ENCODE peak calls at places on chromosomes 11 and 22, in six cellular contexts. A is colonic mucosa, O is nephron progenitor cell, K is progenitor cell of endocrine pancreas, R is BJ, E is WTC11. C is an unnamed sample.

GRCh38 chr11:1755344-1756023 is 5.1 kb upstream of the IFITM10 start:
- DNase-seq in A (no peak), O (no peak), K (no peak), R (no peak), E (no peak), C (no peak)

GRCh38 chr11:27266125-27266524 is 96.9 kb downstream of the CCDC34 start:
- DNase-seq in A (no peak), O (no peak), K (no peak), R (no peak), E (no peak), C (no peak)

GRCh38 chr11:97367406-97368083 is 977.7 kb downstream of the JRKL start:
- DNase-seq in A (no peak), O (no peak), K (no peak), R (no peak), E (no peak), C (no peak)

GRCh38 chr11:32173435-32173834 is 82.6 kb downstream of the RCN1 start:
- DNase-seq in A (peak; percentile 49), O (peak; percentile 67), K (peak; percentile 48), R (no peak), E (peak; percentile 77), C (peak; percentile 36)

GRCh38 chr11:134065381-134065780 is 3.5 kb upstream of the JAM3 start:
- DNase-seq in A (no peak), O (no peak), K (no peak), R (no peak), E (no peak), C (no peak)

GRCh38 chr11:6979365-6979764 is 40.8 kb downstream of the ZNF214 start:
- DNase-seq in A (no peak), O (no peak), K (no peak), R (peak; percentile 43), E (no peak), C (no peak)

GRCh38 chr11:133162228-133162627 is 370.1 kb downstream of the OPCML start:
- DNase-seq in A (peak; percentile 26), O (no peak), K (no peak), R (no peak), E (no peak), C (no peak)

GRCh38 chr11:122717264-122717867 is 61.8 kb downstream of the UBASH3B start:
- DNase-seq in A (peak; percentile 28), O (no peak), K (no peak), R (no peak), E (no peak), C (no peak)

GRCh38 chr22:50281957-50282356 is 11.8 kb upstream of the MAPK11 start:
- DNase-seq in A (no peak), O (no peak), K (no peak), R (no peak), E (no peak), C (no peak)

GRCh38 chr11:96279421-96280290 is 63.3 kb downstream of the MAML2 start:
- DNase-seq in A (peak; percentile 46), O (no peak), K (no peak), R (no peak), E (no peak), C (no peak)

GRCh38 chr22:46663436-46664100 is 43.4 kb downstream of the GRAMD4 start:
- DNase-seq in A (no peak), O (no peak), K (no peak), R (no peak), E (no peak), C (no peak)

GRCh38 chr22:46664301-46664855 is 44.2 kb downstream of the GRAMD4 start:
- DNase-seq in A (no peak), O (no peak), K (no peak), R (no peak), E (no peak), C (no peak)

GRCh38 chr22:46666577-46667244 is 46.5 kb downstream of the GRAMD4 start:
- DNase-seq in A (no peak), O (no peak), K (no peak), R (no peak), E (no peak), C (no peak)

GRCh38 chr22:46665751-46666280 is 45.6 kb downstream of the GRAMD4 start:
- DNase-seq in A (no peak), O (no peak), K (no peak), R (no peak), E (no peak), C (no peak)

GRCh38 chr22:46665151-46665695 is 45.0 kb downstream of the GRAMD4 start:
- DNase-seq in A (no peak), O (no peak), K (no peak), R (no peak), E (no peak), C (no peak)
- TF ChIP-seq CTCF in A (no peak), O (no peak), K (no peak), R (no peak), E (no peak), C (no peak)

GRCh38 chr11:22920939-22921565 is 60.8 kb upstream of the CCDC179 start:
- DNase-seq in A (peak; percentile 23), O (peak; percentile 29), K (peak; percentile 10), R (peak; percentile 3), E (peak; percentile 21), C (peak; percentile 8)
- TF ChIP-seq CTCF in A (peak; percentile 37), O (peak; percentile 75), K (peak; percentile 84), R (peak; percentile 77), E (no peak), C (peak; percentile 81)

GRCh38 chr11:66835762-66836405 is 7.4 kb upstream of the RCE1 start:
- DNase-seq in A (no peak), O (no peak), K (no peak), R (no peak), E (no peak), C (peak; percentile 62)

GRCh38 chr11:66834943-66835342 is 8.3 kb upstream of the RCE1 start:
- DNase-seq in A (no peak), O (no peak), K (no peak), R (no peak), E (no peak), C (no peak)

DNA sequence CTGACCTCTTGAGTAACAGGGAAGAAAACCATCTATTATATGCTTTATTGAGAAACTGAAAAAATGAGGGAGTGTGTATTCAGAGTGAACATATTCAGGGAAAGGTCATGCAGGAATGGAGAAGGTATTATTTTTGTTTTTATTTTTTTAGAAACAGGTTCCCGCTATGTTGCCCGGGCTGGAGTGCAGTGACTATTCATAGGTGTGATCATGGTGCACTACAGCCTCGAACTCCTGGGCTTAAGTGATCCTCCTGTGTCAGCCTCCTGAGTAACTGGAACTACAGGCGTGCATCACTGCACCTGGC is 8.7 kb upstream of the RCE1 start:
- DNase-seq in A (no peak), O (no peak), K (no peak), R (no peak), E (no peak), C (no peak)
- TF ChIP-seq CTCF in A (no peak), O (peak; percentile 5), K (no peak), R (no peak), E (no peak), C (no peak)

DNA sequence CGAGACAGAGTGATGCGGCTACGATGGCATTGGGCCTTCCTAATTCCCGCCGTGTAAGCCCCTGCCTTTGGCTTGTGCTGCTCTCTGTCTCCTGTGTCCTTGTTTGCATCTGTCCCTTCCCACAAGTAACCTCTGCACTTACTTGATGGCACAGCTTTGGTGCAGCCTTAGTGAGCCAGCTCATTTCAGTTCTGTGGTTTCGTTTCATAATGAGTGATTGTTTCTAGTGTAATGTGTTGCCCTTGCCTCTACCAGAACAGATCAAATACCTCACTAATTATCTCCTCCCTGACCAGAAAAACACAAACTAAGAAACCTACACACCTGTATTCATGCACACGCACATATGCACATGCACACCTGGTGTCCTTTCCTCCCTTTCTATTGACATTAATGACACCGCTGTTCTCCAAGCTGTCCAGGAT is 58.8 kb downstream of the GRK3 start:
- DNase-seq in A (no peak), O (no peak), K (no peak), R (no peak), E (no peak), C (no peak)
- TF ChIP-seq CTCF in A (no peak), O (no peak), K (no peak), R (no peak), E (no peak), C (no peak)

GRCh38 chr11:110747531-110747930 is 35.3 kb upstream of the ARHGAP20 start:
- DNase-seq in A (no peak), O (no peak), K (no peak), R (no peak), E (no peak), C (no peak)

GRCh38 chr11:110755961-110756360 is 43.7 kb upstream of the ARHGAP20 start:
- DNase-seq in A (no peak), O (no peak), K (no peak), R (no peak), E (no peak), C (no peak)

GRCh38 chr11:110752890-110753289 is 40.7 kb upstream of the ARHGAP20 start:
- DNase-seq in A (no peak), O (no peak), K (no peak), R (no peak), E (no peak), C (no peak)

GRCh38 chr11:110750100-110750499 is 37.9 kb upstream of the ARHGAP20 start:
- DNase-seq in A (no peak), O (no peak), K (no peak), R (no peak), E (no peak), C (no peak)
- TF ChIP-seq CTCF in A (no peak), O (no peak), K (no peak), R (no peak), E (no peak), C (no peak)

GRCh38 chr11:38019072-38019775 is 1421.2 kb upstream of the RAG2 start:
- DNase-seq in A (no peak), O (no peak), K (no peak), R (no peak), E (peak; percentile 10), C (no peak)
- TF ChIP-seq CTCF in A (no peak), O (no peak), K (no peak), R (no peak), E (no peak), C (no peak)

DNA sequence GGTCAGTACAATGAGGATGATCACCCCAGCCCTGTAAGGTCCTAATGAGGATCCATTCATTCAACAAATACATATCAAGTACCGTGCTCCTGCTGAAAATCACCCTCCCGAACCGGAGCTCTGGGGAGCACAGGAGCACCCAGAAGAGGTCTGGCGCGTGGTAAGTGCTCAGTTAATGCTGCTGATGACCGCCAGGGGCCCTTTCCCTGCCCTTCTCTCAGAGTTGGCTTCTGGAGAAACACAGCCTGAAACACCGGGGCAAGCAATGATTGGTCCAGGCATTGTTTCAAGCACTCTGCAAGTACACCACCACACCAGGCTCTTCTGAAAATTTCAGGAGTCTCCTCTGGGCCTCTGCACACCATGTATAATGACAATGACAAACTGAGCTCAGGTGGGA is 3.8 kb upstream of the CCDC86 start:
- DNase-seq in A (no peak), O (no peak), K (no peak), R (no peak), E (peak; percentile 55), C (no peak)
- TF ChIP-seq CTCF in A (no peak), O (no peak), K (peak; percentile 41), R (peak; percentile 35), E (peak; percentile 43), C (no peak)

C was measured in AG09319.